ENCODE peak calls at places on chromosomes 11 and 22, in nine cellular contexts. R is iPS DF 19.7; C is cardiac muscle cell; L is B cell; V is hypothalamus; B is stimulated activated CD8-positive, alpha-beta memory T cell treated with anti-CD3 and anti-CD28 coated beads, Interleukin-7, amount 100 ng/mL, for 24 hours; N is suprapubic skin; E is activated T-cell treated with anti-CD3 and anti-CD28 coated beads for 1 hour; G is T-helper 1 cell. J is an unnamed sample.
A peak's percentile ranks its signal among the peaks of the same experiment; 100 is the strongest.

GRCh38 chr22:17578129-17578754 is 14.9 kb downstream of the SLC25A18 start:
- DNase-seq in R (no peak), C (no peak), L (no peak), V (peak; percentile 53), B (no peak), N (peak; percentile 87), E (no peak), G (no peak), J (no peak)

GRCh38 chr11:76694664-76695063 is 24.1 kb upstream of the LRRC32 start:
- DNase-seq in R (no peak), C (no peak), L (no peak), V (no peak), B (no peak), N (no peak), E (no peak), G (no peak), J (no peak)

GRCh38 chr11:79388201-79388600 is 52.6 kb downstream of the TENM4 start:
- DNase-seq in R (no peak), C (no peak), L (no peak), V (no peak), B (no peak), N (no peak), E (no peak), G (no peak), J (no peak)

GRCh38 chr11:85914425-85914824 is 59.2 kb downstream of the CCDC83 start:
- DNase-seq in R (no peak), C (no peak), L (no peak), V (no peak), B (no peak), N (no peak), E (no peak), G (no peak), J (no peak)

GRCh38 chr11:125071408-125071807 is 8.3 kb downstream of the SLC37A2 start:
- DNase-seq in R (no peak), C (no peak), L (no peak), V (no peak), B (no peak), N (no peak), E (no peak), G (no peak), J (no peak)

GRCh38 chr11:65476632-65477270 is 22.1 kb upstream of the MALAT1 start:
- DNase-seq in R (no peak), C (no peak), L (peak; percentile 70), V (no peak), B (no peak), N (no peak), E (no peak), G (no peak), J (peak; percentile 53)

GRCh38 chr11:75431533-75432525 is 1.2 kb downstream of the KLHL35 start:
- DNase-seq in R (no peak), C (no peak), L (no peak), V (no peak), B (no peak), N (no peak), E (no peak), G (no peak), J (no peak)

GRCh38 chr11:129828301-129828836 is 12.7 kb downstream of the TMEM45B start:
- DNase-seq in R (no peak), C (no peak), L (no peak), V (no peak), B (no peak), N (no peak), E (no peak), G (no peak), J (no peak)

GRCh38 chr11:43359432-43359818 is 705 bp downstream of the TTC17 start:
- DNase-seq in R (no peak), C (peak; percentile 42), L (peak; percentile 14), V (no peak), B (peak; percentile 4), N (no peak), E (peak; percentile 4), G (no peak), J (no peak)

GRCh38 chr22:45061332-45061731 is 51.5 kb upstream of the PHF21B start:
- DNase-seq in R (no peak), C (no peak), L (no peak), V (no peak), B (no peak), N (no peak), E (no peak), G (no peak), J (no peak)

GRCh38 chr11:76666408-76666807 is 4.1 kb downstream of the LRRC32 start:
- DNase-seq in R (no peak), C (peak; percentile 64), L (peak; percentile 60), V (no peak), B (no peak), N (peak; percentile 65), E (no peak), G (peak; percentile 1), J (no peak)

GRCh38 chr11:126991596-126991995 is 9.0 kb downstream of the KIRREL3 start:
- DNase-seq in R (no peak), C (no peak), L (no peak), V (no peak), B (no peak), N (no peak), E (no peak), G (no peak), J (no peak)

GRCh38 chr11:110071197-110071596 is 22.0 kb upstream of the ZC3H12C start:
- DNase-seq in R (no peak), C (no peak), L (no peak), V (no peak), B (no peak), N (no peak), E (no peak), G (no peak), J (no peak)

GRCh38 chr22:22884010-22884887 is 3.4 kb upstream of the IGLL5 start:
- DNase-seq in R (peak; percentile 38), C (no peak), L (peak; percentile 62), V (peak; percentile 41), B (no peak), N (no peak), E (peak; percentile 47), G (peak; percentile 29), J (peak; percentile 79)

GRCh38 chr11:11047851-11048610 is 190.2 kb upstream of the ZBED5 start:
- DNase-seq in R (no peak), C (no peak), L (no peak), V (no peak), B (no peak), N (no peak), E (no peak), G (no peak), J (no peak)

GRCh38 chr22:48366591-48366990 is 1461.1 kb downstream of the BRD1 start:
- DNase-seq in R (no peak), C (no peak), L (no peak), V (no peak), B (no peak), N (no peak), E (no peak), G (no peak), J (no peak)

GRCh38 chr11:77083553-77084245 is 16.9 kb downstream of the CAPN5 start:
- DNase-seq in R (no peak), C (no peak), L (no peak), V (no peak), B (no peak), N (no peak), E (no peak), G (no peak), J (no peak)

GRCh38 chr11:126511475-126512115 is 156.1 kb downstream of the ST3GAL4 start:
- DNase-seq in R (no peak), C (no peak), L (no peak), V (no peak), B (no peak), N (no peak), E (no peak), G (no peak), J (no peak)

GRCh38 chr22:31829505-31829904 is 75.7 kb downstream of the DEPDC5 start:
- DNase-seq in R (no peak), C (no peak), L (no peak), V (no peak), B (peak; percentile 7), N (no peak), E (no peak), G (no peak), J (no peak)

GRCh38 chr11:122756417-122756816 is 81.9 kb upstream of the CRTAM start:
- DNase-seq in R (no peak), C (no peak), L (peak; percentile 83), V (peak; percentile 22), B (no peak), N (no peak), E (no peak), G (no peak), J (peak; percentile 80)

GRCh38 chr11:119218141-119218878 is 12.2 kb downstream of the CBL start:
- DNase-seq in R (no peak), C (no peak), L (no peak), V (no peak), B (no peak), N (no peak), E (no peak), G (no peak), J (no peak)

GRCh38 chr22:23696326-23696851 is 5.6 kb downstream of the RGL4 start:
- DNase-seq in R (no peak), C (no peak), L (peak; percentile 81), V (no peak), B (peak; percentile 46), N (no peak), E (peak; percentile 62), G (peak; percentile 36), J (peak; percentile 83)

GRCh38 chr11:133996671-133997070 is 39.9 kb upstream of the IGSF9B start:
- DNase-seq in R (no peak), C (no peak), L (no peak), V (no peak), B (no peak), N (no peak), E (no peak), G (no peak), J (no peak)

GRCh38 chr11:7098235-7098832 is 9.5 kb downstream of the RBMXL2 start:
- DNase-seq in R (peak; percentile 17), C (peak; percentile 70), L (peak; percentile 50), V (no peak), B (no peak), N (no peak), E (no peak), G (no peak), J (peak; percentile 43)

GRCh38 chr11:126268708-126269579 is at the start of the genes FOXRED1 and SRPRA:
- DNase-seq in R (peak; percentile 88), C (peak; percentile 99), L (peak; percentile 99), V (peak; percentile 99), B (peak; percentile 99), N (peak; percentile 100), E (peak; percentile 99), G (peak; percentile 99), J (peak; percentile 100)

GRCh38 chr11:32586576-32587190 is 3.1 kb downstream of the EIF3M start:
- DNase-seq in R (no peak), C (peak; percentile 12), L (no peak), V (no peak), B (no peak), N (no peak), E (no peak), G (no peak), J (no peak)

GRCh38 chr22:36253523-36254490 is 874 bp downstream of the APOL1 start:
- DNase-seq in R (no peak), C (no peak), L (no peak), V (no peak), B (no peak), N (no peak), E (no peak), G (no peak), J (no peak)

GRCh38 chr22:30254307-30254706 is 7.7 kb upstream of the LIF start:
- DNase-seq in R (no peak), C (no peak), L (no peak), V (no peak), B (no peak), N (no peak), E (no peak), G (no peak), J (no peak)

GRCh38 chr11:40129276-40129675 is 1330.2 kb downstream of the LRRC4C start:
- DNase-seq in R (no peak), C (peak; percentile 44), L (no peak), V (no peak), B (no peak), N (no peak), E (no peak), G (no peak), J (no peak)

GRCh38 chr11:40388097-40388818 is 1071.2 kb downstream of the LRRC4C start:
- DNase-seq in R (no peak), C (no peak), L (no peak), V (no peak), B (no peak), N (no peak), E (no peak), G (no peak), J (no peak)

GRCh38 chr11:88553204-88553603 is 215.7 kb upstream of the CTSC start:
- DNase-seq in R (no peak), C (no peak), L (no peak), V (no peak), B (no peak), N (no peak), E (no peak), G (no peak), J (no peak)

J was measured in germinal center.